ENCODE peak calls at places on chromosomes 5 and 9, in four cellular contexts. One of them, this sample, is unnamed.

GRCh38 chr5:7548576-7548975 is 152.6 kb downstream of the ADCY2 start:
- DNase-seq in GM12865: no peak
- DNase-seq in epithelial cell of esophagus: no peak
- DNase-seq in neural crest cell: no peak
- DNase-seq in this sample: no peak

GRCh38 chr5:10310073-10310779 is 2.5 kb upstream of the CMBL start:
- DNase-seq in GM12865: no peak
- DNase-seq in neural crest cell: no peak
- DNase-seq in epithelial cell of esophagus: peak
- DNase-seq in this sample: no peak

GRCh38 chr5:36535390-36535789 is 71.0 kb upstream of the SLC1A3 start:
- DNase-seq in neural crest cell: no peak
- DNase-seq in GM12865: no peak
- DNase-seq in epithelial cell of esophagus: peak
- DNase-seq in this sample: no peak

GRCh38 chr5:143698534-143698933 is 113.4 kb upstream of the HMHB1 start:
- DNase-seq in neural crest cell: no peak
- DNase-seq in epithelial cell of esophagus: no peak
- DNase-seq in GM12865: no peak
- DNase-seq in this sample: no peak

GRCh38 chr9:36862206-36863145 is 171.6 kb downstream of the PAX5 start:
- DNase-seq in GM12865: no peak
- DNase-seq in epithelial cell of esophagus: peak
- DNase-seq in neural crest cell: peak
- DNase-seq in this sample: no peak

GRCh38 chr5:172793577-172794488 is 22.8 kb upstream of the DUSP1 start:
- DNase-seq in neural crest cell: no peak
- DNase-seq in GM12865: peak
- DNase-seq in epithelial cell of esophagus: no peak
- DNase-seq in this sample: no peak

GRCh38 chr5:143576721-143577484 is 173.4 kb upstream of the NR3C1 start:
- DNase-seq in neural crest cell: no peak
- DNase-seq in GM12865: no peak
- DNase-seq in epithelial cell of esophagus: peak
- DNase-seq in this sample: no peak

GRCh38 chr5:156391139-156391538 is 64.2 kb downstream of the SGCD start:
- DNase-seq in epithelial cell of esophagus: peak
- DNase-seq in GM12865: no peak
- DNase-seq in neural crest cell: no peak
- DNase-seq in this sample: no peak

GRCh38 chr5:150945501-150945900 is 40.7 kb upstream of the ZNF300 start:
- DNase-seq in epithelial cell of esophagus: peak
- DNase-seq in neural crest cell: no peak
- DNase-seq in GM12865: no peak
- DNase-seq in this sample: no peak

GRCh38 chr5:99349842-99350241 is 421.0 kb upstream of the CHD1 start:
- DNase-seq in neural crest cell: no peak
- DNase-seq in epithelial cell of esophagus: no peak
- DNase-seq in GM12865: no peak
- DNase-seq in this sample: no peak

GRCh38 chr5:72451771-72452505 is 55.3 kb downstream of the ZNF366 start:
- DNase-seq in epithelial cell of esophagus: peak
- DNase-seq in neural crest cell: peak
- DNase-seq in GM12865: peak
- DNase-seq in this sample: peak

GRCh38 chr5:16593630-16594029 is 23.2 kb downstream of the RETREG1 start:
- DNase-seq in epithelial cell of esophagus: no peak
- DNase-seq in neural crest cell: no peak
- DNase-seq in GM12865: no peak
- DNase-seq in this sample: peak

GRCh38 chr5:35651002-35651756 is 33.5 kb downstream of the SPEF2 start:
- DNase-seq in epithelial cell of esophagus: peak
- DNase-seq in neural crest cell: peak
- DNase-seq in GM12865: peak
- DNase-seq in this sample: no peak

GRCh38 chr9:98302938-98303337 is 47.5 kb upstream of the TBC1D2 start:
- DNase-seq in epithelial cell of esophagus: no peak
- DNase-seq in neural crest cell: no peak
- DNase-seq in GM12865: no peak
- DNase-seq in this sample: no peak

GRCh38 chr5:42759456-42759855 is 2.8 kb downstream of the CCDC152 start:
- DNase-seq in neural crest cell: no peak
- DNase-seq in GM12865: no peak
- DNase-seq in epithelial cell of esophagus: no peak
- DNase-seq in this sample: no peak

GRCh38 chr5:172659909-172660628 is 19.0 kb downstream of the NEURL1B start:
- DNase-seq in GM12865: peak
- DNase-seq in neural crest cell: peak
- DNase-seq in epithelial cell of esophagus: peak
- DNase-seq in this sample: peak

GRCh38 chr5:35183243-35183955 is 46.9 kb downstream of the PRLR start:
- DNase-seq in neural crest cell: peak
- DNase-seq in epithelial cell of esophagus: peak
- DNase-seq in GM12865: peak
- DNase-seq in this sample: no peak

GRCh38 chr5:89128097-89128496 is 245.1 kb upstream of the MEF2C start:
- DNase-seq in GM12865: peak
- DNase-seq in epithelial cell of esophagus: peak
- DNase-seq in neural crest cell: no peak
- DNase-seq in this sample: no peak

GRCh38 chr5:171418982-171419662 is at the start of gene FGF18:
- DNase-seq in GM12865: peak
- DNase-seq in neural crest cell: peak
- DNase-seq in epithelial cell of esophagus: peak
- DNase-seq in this sample: peak

GRCh38 chr5:6792376-6792775 is 79.1 kb downstream of the TENT4A start:
- DNase-seq in GM12865: no peak
- DNase-seq in neural crest cell: no peak
- DNase-seq in epithelial cell of esophagus: no peak
- DNase-seq in this sample: peak

GRCh38 chr5:133944263-133945230 is 23.9 kb downstream of the C5orf15 start:
- DNase-seq in epithelial cell of esophagus: peak
- DNase-seq in neural crest cell: peak
- DNase-seq in GM12865: peak
- DNase-seq in this sample: peak

GRCh38 chr9:6779417-6780241 is 21.9 kb downstream of the KDM4C start:
- DNase-seq in epithelial cell of esophagus: no peak
- DNase-seq in neural crest cell: no peak
- DNase-seq in GM12865: peak
- DNase-seq in this sample: peak

GRCh38 chr9:4936277-4936676 is 48.8 kb upstream of the JAK2 start:
- DNase-seq in neural crest cell: no peak
- DNase-seq in epithelial cell of esophagus: no peak
- DNase-seq in GM12865: peak
- DNase-seq in this sample: no peak

GRCh38 chr5:132180134-132180745 is 47.4 kb downstream of the P4HA2 start:
- DNase-seq in epithelial cell of esophagus: peak
- DNase-seq in neural crest cell: no peak
- DNase-seq in GM12865: peak
- DNase-seq in this sample: no peak

GRCh38 chr5:173753307-173754168 is 134.6 kb upstream of the CPEB4 start:
- DNase-seq in neural crest cell: no peak
- DNase-seq in epithelial cell of esophagus: peak
- DNase-seq in GM12865: no peak
- DNase-seq in this sample: no peak

GRCh38 chr9:136533775-136534157 is 12.1 kb downstream of the NOTCH1 start:
- DNase-seq in neural crest cell: no peak
- DNase-seq in GM12865: no peak
- DNase-seq in epithelial cell of esophagus: peak
- DNase-seq in this sample: no peak

GRCh38 chr5:97919719-97920118 is 736.7 kb upstream of the RIOK2 start:
- DNase-seq in epithelial cell of esophagus: no peak
- DNase-seq in neural crest cell: no peak
- DNase-seq in GM12865: no peak
- DNase-seq in this sample: no peak

GRCh38 chr5:119470851-119471451 is 18.7 kb downstream of the HSD17B4 start:
- DNase-seq in epithelial cell of esophagus: peak
- DNase-seq in GM12865: peak
- DNase-seq in neural crest cell: no peak
- DNase-seq in this sample: no peak

GRCh38 chr5:165325201-165325600 is 1819.8 kb downstream of the MAT2B start:
- DNase-seq in neural crest cell: no peak
- DNase-seq in epithelial cell of esophagus: peak
- DNase-seq in GM12865: no peak
- DNase-seq in this sample: no peak

GRCh38 chr5:158140120-158140778 is 281.3 kb upstream of the CLINT1 start:
- DNase-seq in neural crest cell: no peak
- DNase-seq in epithelial cell of esophagus: no peak
- DNase-seq in GM12865: no peak
- DNase-seq in this sample: no peak

DNA sequence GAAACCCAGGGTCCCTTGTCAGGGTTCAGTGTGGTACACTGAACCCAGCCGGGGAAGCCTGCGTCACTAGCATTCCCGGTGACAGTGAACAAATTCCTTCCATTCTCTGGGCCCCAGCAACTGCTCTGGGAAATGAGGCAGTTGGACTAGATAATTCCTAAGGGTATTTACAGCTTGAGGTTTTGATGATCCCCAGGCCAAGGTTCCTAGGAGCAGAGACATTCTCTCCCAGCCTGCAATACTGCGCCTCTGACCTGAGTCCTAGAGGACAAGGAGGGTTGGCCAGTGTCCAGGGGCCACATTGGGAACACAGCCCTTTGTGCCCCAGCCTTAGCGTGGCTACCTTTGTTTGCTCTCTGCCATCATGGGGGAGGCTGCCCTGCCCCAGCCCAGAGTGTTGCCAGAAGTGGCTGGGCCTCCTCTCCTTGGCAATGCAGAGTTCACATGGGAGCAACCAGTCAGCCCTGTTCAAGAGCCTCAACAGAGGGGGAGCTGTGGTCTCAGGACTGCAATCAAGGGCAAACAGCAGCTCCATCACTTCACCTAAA is 178.2 kb downstream of the SEC61B start:
- DNase-seq in GM12865: no peak
- DNase-seq in neural crest cell: no peak
- DNase-seq in epithelial cell of esophagus: no peak
- DNase-seq in this sample: no peak
- TF ChIP-seq CTCF in GM12865: no peak
- TF ChIP-seq CTCF in neural crest cell: no peak
- TF ChIP-seq CTCF in epithelial cell of esophagus: no peak
- TF ChIP-seq CTCF in this sample: no peak

DNA sequence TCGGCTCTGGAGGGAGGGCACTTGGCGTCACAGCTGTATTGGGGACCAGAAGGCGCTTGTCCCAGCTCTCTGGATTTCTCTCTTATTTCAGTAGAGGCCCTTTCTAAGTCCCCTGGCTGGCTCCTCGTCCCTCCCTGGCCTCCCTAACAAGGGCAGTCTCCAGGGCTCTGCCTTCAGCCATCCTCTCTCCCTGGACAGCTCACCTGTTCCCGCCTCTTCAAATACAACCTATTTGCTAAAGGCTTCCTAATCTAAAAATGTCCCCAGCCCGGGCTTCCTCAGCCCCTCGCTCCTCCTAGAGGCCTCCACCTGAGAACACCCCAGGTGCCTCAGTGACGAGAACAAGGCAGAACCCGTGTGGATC is 188.4 kb downstream of the OLFM1 start:
- DNase-seq in GM12865: no peak
- DNase-seq in neural crest cell: no peak
- DNase-seq in epithelial cell of esophagus: no peak
- DNase-seq in this sample: no peak
- TF ChIP-seq CTCF in GM12865: no peak
- TF ChIP-seq CTCF in neural crest cell: no peak
- TF ChIP-seq CTCF in epithelial cell of esophagus: no peak
- TF ChIP-seq CTCF in this sample: no peak

GRCh38 chr5:177507596-177508216 is 1.9 kb downstream of the DOK3 start:
- DNase-seq in neural crest cell: no peak
- DNase-seq in GM12865: peak
- DNase-seq in epithelial cell of esophagus: no peak
- DNase-seq in this sample: no peak
- TF ChIP-seq CTCF in neural crest cell: no peak
- TF ChIP-seq CTCF in GM12865: peak
- TF ChIP-seq CTCF in epithelial cell of esophagus: no peak
- TF ChIP-seq CTCF in this sample: no peak

GRCh38 chr5:127934791-127935256 is 148.7 kb upstream of the SLC12A2 start:
- DNase-seq in epithelial cell of esophagus: peak
- DNase-seq in GM12865: no peak
- DNase-seq in neural crest cell: no peak
- DNase-seq in this sample: no peak
- TF ChIP-seq CTCF in epithelial cell of esophagus: peak
- TF ChIP-seq CTCF in GM12865: no peak
- TF ChIP-seq CTCF in neural crest cell: no peak
- TF ChIP-seq CTCF in this sample: no peak

GRCh38 chr5:169158764-169159163 is 142.2 kb downstream of the SLIT3 start:
- DNase-seq in neural crest cell: no peak
- DNase-seq in GM12865: no peak
- DNase-seq in epithelial cell of esophagus: no peak
- DNase-seq in this sample: no peak

GRCh38 chr5:169157064-169157463 is 143.9 kb downstream of the SLIT3 start:
- DNase-seq in epithelial cell of esophagus: peak
- DNase-seq in GM12865: no peak
- DNase-seq in neural crest cell: no peak
- DNase-seq in this sample: no peak

GRCh38 chr5:169162407-169162806 is 138.5 kb downstream of the SLIT3 start:
- DNase-seq in epithelial cell of esophagus: no peak
- DNase-seq in neural crest cell: no peak
- DNase-seq in GM12865: no peak
- DNase-seq in this sample: no peak

GRCh38 chr5:169161022-169161680 is 139.8 kb downstream of the SLIT3 start:
- DNase-seq in epithelial cell of esophagus: peak
- DNase-seq in GM12865: no peak
- DNase-seq in neural crest cell: no peak
- DNase-seq in this sample: peak

GRCh38 chr5:169160405-169160901 is 140.5 kb downstream of the SLIT3 start:
- DNase-seq in epithelial cell of esophagus: peak
- DNase-seq in GM12865: no peak
- DNase-seq in neural crest cell: no peak
- DNase-seq in this sample: no peak
- TF ChIP-seq CTCF in epithelial cell of esophagus: no peak
- TF ChIP-seq CTCF in GM12865: no peak
- TF ChIP-seq CTCF in neural crest cell: peak
- TF ChIP-seq CTCF in this sample: peak